ENCODE peak calls at places on chromosomes 5 and 9, in eight cellular contexts. S, M, R, J, Q, L, D and O are unnamed samples.

GRCh38 chr5:15515229-15515628 is 15.2 kb downstream of the FBXL7 start:
- DNase-seq in S (no peak), M (no peak), R (no peak), J (no peak), Q (no peak), L (no peak), D (no peak), O (no peak)

GRCh38 chr5:33275391-33275790 is 165.4 kb upstream of the TARS1 start:
- DNase-seq in S (no peak), M (no peak), R (no peak), J (no peak), Q (no peak), L (no peak), D (no peak), O (no peak)

GRCh38 chr5:110865400-110866094 is 126.7 kb downstream of the SLC25A46 start:
- DNase-seq in S (peak), M (no peak), R (peak), J (peak), Q (peak), L (peak), D (no peak), O (peak)

GRCh38 chr5:17005087-17005828 is 69.2 kb upstream of the MYO10 start:
- DNase-seq in S (no peak), M (no peak), R (no peak), J (no peak), Q (no peak), L (no peak), D (no peak), O (peak)

GRCh38 chr9:138052635-138053320 is 175.2 kb downstream of the CACNA1B start:
- DNase-seq in S (no peak), M (no peak), R (no peak), J (no peak), Q (no peak), L (no peak), D (no peak), O (peak)

GRCh38 chr5:142530904-142531303 is 155.0 kb downstream of the FGF1 start:
- DNase-seq in S (no peak), M (no peak), R (no peak), J (no peak), Q (no peak), L (no peak), D (no peak), O (no peak)

GRCh38 chr9:99549441-99549840 is 272.2 kb upstream of the NR4A3 start:
- DNase-seq in S (no peak), M (no peak), R (no peak), J (no peak), Q (no peak), L (no peak), D (no peak), O (no peak)

GRCh38 chr9:87887151-87887505 is 4.5 kb downstream of the SPATA31E1 start:
- DNase-seq in S (no peak), M (no peak), R (no peak), J (no peak), Q (no peak), L (no peak), D (no peak), O (no peak)

GRCh38 chr9:6054280-6055099 is 39.1 kb upstream of the RANBP6 start:
- DNase-seq in S (peak), M (peak), R (peak), J (peak), Q (peak), L (peak), D (peak), O (peak)

GRCh38 chr9:109072133-109072692 is 47.5 kb downstream of the TMEM245 start:
- DNase-seq in S (no peak), M (no peak), R (no peak), J (no peak), Q (no peak), L (no peak), D (no peak), O (no peak)